ENCODE peak calls at places on chromosome X, in eight cellular contexts. W is SW480; L is choroid plexus epithelial cell; V is stimulated activated naive CD8-positive, alpha-beta T cell treated with anti-CD3 and anti-CD28 coated beads, Interleukin-15, Interleukin-2, amounts not matched to agents 100 U/mL and 50 U/mL, for 24 hours; M is ELR; X is epithelial cell of esophagus; Y is activated CD4-positive, alpha-beta T cell treated with anti-CD3 and anti-CD28 coated beads, Interleukin-2, amount 10 ng/mL, durations not matched to agents 7 days and 5 days; I is skeletal muscle cell. R is an unnamed sample.

GRCh38 chrX:121011254-121011653 is 25.7 kb upstream of the CT47A1 start:
- DNase-seq in M (no peak), X (no peak), I (no peak), L (no peak), V (no peak), W (no peak), Y (no peak), R (no peak)

GRCh38 chrX:72245461-72246089 is 6.7 kb upstream of the ERCC6L start:
- DNase-seq in Y (peak), M (peak), W (peak), I (no peak), L (peak), V (peak), X (peak), R (no peak)

GRCh38 chrX:150060406-150060805 is 122.1 kb upstream of the EOLA2 start:
- DNase-seq in M (peak), W (no peak), Y (no peak), L (peak), V (no peak), X (no peak), I (no peak), R (no peak)

GRCh38 chrX:3066555-3066954 is 25.3 kb downstream of the ARSF start:
- DNase-seq in Y (no peak), I (no peak), L (peak), X (peak), M (no peak), V (no peak), W (no peak), R (no peak)

GRCh38 chrX:16466640-16467432 is 183.1 kb upstream of the S100G start:
- DNase-seq in V (no peak), I (no peak), M (peak), X (peak), W (no peak), Y (no peak), L (peak), R (no peak)

GRCh38 chrX:113906168-113906567 is 677.7 kb upstream of the HTR2C start:
- DNase-seq in W (no peak), V (no peak), I (no peak), X (no peak), Y (no peak), L (no peak), M (no peak), R (no peak)

GRCh38 chrX:87578978-87579377 is 61.4 kb downstream of the KLHL4 start:
- DNase-seq in M (no peak), W (no peak), I (no peak), L (peak), Y (no peak), V (no peak), X (peak), R (no peak)

GRCh38 chrX:12979011-12979629 is 4.2 kb downstream of the TMSB4X start:
- DNase-seq in X (no peak), V (no peak), L (peak), M (no peak), I (no peak), Y (no peak), W (no peak), R (no peak)

GRCh38 chrX:50579955-50580354 is 109.3 kb upstream of the DGKK start:
- DNase-seq in I (peak), M (peak), W (peak), L (peak), X (peak), Y (peak), V (peak), R (no peak)

GRCh38 chrX:106894392-106894909 is 8.7 kb downstream of the RIPPLY1 start:
- DNase-seq in V (peak), I (no peak), Y (peak), M (peak), W (peak), L (peak), X (peak), R (no peak)

GRCh38 chrX:123884809-123885408 is 25.1 kb downstream of the XIAP start:
- DNase-seq in X (peak), I (no peak), Y (peak), M (peak), L (peak), V (no peak), W (peak), R (no peak)

GRCh38 chrX:150625875-150626274 is 57.5 kb downstream of the MTM1 start:
- DNase-seq in L (no peak), I (no peak), W (no peak), M (no peak), V (no peak), X (no peak), Y (peak), R (no peak)

GRCh38 chrX:19535481-19535880 is 20.2 kb upstream of the MAP3K15 start:
- DNase-seq in W (peak), M (peak), V (no peak), X (peak), I (peak), Y (no peak), L (peak), R (no peak)

GRCh38 chrX:52138830-52139544 is 45.7 kb upstream of the MAGED4 start:
- DNase-seq in M (no peak), I (no peak), L (no peak), W (no peak), V (no peak), X (no peak), Y (no peak), R (no peak)

GRCh38 chrX:137430301-137430700 is 135.6 kb upstream of the ZIC3 start:
- DNase-seq in M (no peak), L (no peak), X (no peak), W (no peak), V (no peak), I (no peak), Y (no peak), R (no peak)

GRCh38 chrX:19902110-19902509 is 14.7 kb upstream of the SH3KBP1 start:
- DNase-seq in W (no peak), L (peak), X (no peak), M (no peak), Y (no peak), I (peak), V (no peak), R (no peak)

GRCh38 chrX:149505671-149506070 is 565 bp upstream of the IDS start:
- DNase-seq in M (no peak), X (no peak), I (no peak), L (no peak), Y (no peak), W (no peak), V (no peak), R (no peak)

GRCh38 chrX:47581731-47582647 is at the start of gene TIMP1:
- DNase-seq in W (peak), M (peak), L (peak), I (peak), X (peak), Y (peak), V (peak), R (no peak)

GRCh38 chrX:46582325-46582724 is 8.8 kb downstream of the CHST7 start:
- DNase-seq in X (peak), Y (no peak), L (peak), I (no peak), M (peak), W (no peak), V (no peak), R (no peak)

GRCh38 chrX:84501798-84502628 is at the start of gene HDX:
- DNase-seq in Y (peak), W (peak), V (peak), M (peak), L (peak), X (peak), I (peak), R (no peak)

GRCh38 chrX:40173662-40174593 is 76.2 kb upstream of the BCOR start:
- DNase-seq in M (peak), V (peak), Y (peak), I (no peak), W (peak), X (no peak), L (peak), R (peak)

GRCh38 chrX:113222305-113222704 is 381.7 kb upstream of the AMOT start:
- DNase-seq in Y (no peak), V (no peak), W (no peak), L (no peak), I (no peak), M (no peak), X (no peak), R (no peak)

GRCh38 chrX:47316276-47317025 is 53.9 kb upstream of the ZNF157 start:
- DNase-seq in I (no peak), L (peak), X (no peak), V (no peak), M (no peak), W (no peak), Y (no peak), R (no peak)